ENCODE peak calls at places on chromosomes 1 and 21, in five cellular contexts. One of them, this sample, is unnamed.

GRCh38 chr1:182253319-182253718 is 138.3 kb downstream of the GLUL start:
- DNase-seq in A549: no peak
- DNase-seq in K562: no peak
- DNase-seq in HepG2: no peak
- DNase-seq in WTC11: no peak
- DNase-seq in this sample: no peak

GRCh38 chr1:29332204-29332603 is 95.9 kb downstream of the PTPRU start:
- DNase-seq in A549: no peak
- DNase-seq in K562: peak
- DNase-seq in HepG2: peak
- DNase-seq in WTC11: peak
- DNase-seq in this sample: no peak

GRCh38 chr1:97457446-97458089 is 463.3 kb downstream of the DPYD start:
- DNase-seq in A549: no peak
- DNase-seq in K562: no peak
- DNase-seq in HepG2: no peak
- DNase-seq in WTC11: no peak
- DNase-seq in this sample: no peak

GRCh38 chr1:182213163-182213562 is 151.7 kb upstream of the ZNF648 start:
- DNase-seq in A549: no peak
- DNase-seq in K562: no peak
- DNase-seq in HepG2: no peak
- DNase-seq in WTC11: no peak
- DNase-seq in this sample: no peak

GRCh38 chr1:86137458-86137857 is 19.1 kb downstream of the COL24A1 start:
- DNase-seq in A549: no peak
- DNase-seq in K562: no peak
- DNase-seq in HepG2: no peak
- DNase-seq in WTC11: no peak
- DNase-seq in this sample: no peak

GRCh38 chr1:156214024-156214748 is 1.4 kb downstream of the PMF1 start:
- DNase-seq in A549: no peak
- DNase-seq in K562: peak
- DNase-seq in HepG2: peak
- DNase-seq in WTC11: no peak
- DNase-seq in this sample: no peak

GRCh38 chr1:30903343-30904034 is 5.1 kb downstream of the SDC3 start:
- DNase-seq in A549: no peak
- DNase-seq in K562: peak
- DNase-seq in HepG2: no peak
- DNase-seq in WTC11: no peak
- DNase-seq in this sample: no peak

GRCh38 chr1:219041141-219041540 is 132.5 kb upstream of the LYPLAL1 start:
- DNase-seq in A549: no peak
- DNase-seq in K562: no peak
- DNase-seq in HepG2: no peak
- DNase-seq in WTC11: no peak
- DNase-seq in this sample: no peak

GRCh38 chr1:11800756-11801433 is 4.9 kb downstream of the MTHFR start:
- DNase-seq in A549: no peak
- DNase-seq in K562: peak
- DNase-seq in HepG2: no peak
- DNase-seq in WTC11: no peak
- DNase-seq in this sample: no peak

GRCh38 chr1:21929951-21930615 is 7.0 kb downstream of the HSPG2 start:
- DNase-seq in A549: no peak
- DNase-seq in K562: no peak
- DNase-seq in HepG2: no peak
- DNase-seq in WTC11: no peak
- DNase-seq in this sample: no peak

GRCh38 chr1:102107441-102107840 is 110.7 kb upstream of the OLFM3 start:
- DNase-seq in A549: no peak
- DNase-seq in K562: no peak
- DNase-seq in HepG2: no peak
- DNase-seq in WTC11: no peak
- DNase-seq in this sample: no peak

GRCh38 chr21:35136586-35137254 is 87.6 kb upstream of the RUNX1 start:
- DNase-seq in A549: peak
- DNase-seq in K562: peak
- DNase-seq in HepG2: peak
- DNase-seq in WTC11: no peak
- DNase-seq in this sample: no peak

GRCh38 chr1:165841582-165842362 is 14.4 kb downstream of the UCK2 start:
- DNase-seq in A549: no peak
- DNase-seq in K562: no peak
- DNase-seq in HepG2: peak
- DNase-seq in WTC11: no peak
- DNase-seq in this sample: no peak

GRCh38 chr1:30745834-30746208 is 11.8 kb downstream of the LAPTM5 start:
- DNase-seq in A549: no peak
- DNase-seq in K562: no peak
- DNase-seq in HepG2: no peak
- DNase-seq in WTC11: no peak
- DNase-seq in this sample: no peak

GRCh38 chr1:198416276-198416675 is 124.2 kb downstream of the ATP6V1G3 start:
- DNase-seq in A549: no peak
- DNase-seq in K562: no peak
- DNase-seq in HepG2: no peak
- DNase-seq in WTC11: no peak
- DNase-seq in this sample: no peak

GRCh38 chr1:198102454-198102791 is 54.4 kb upstream of the NEK7 start:
- DNase-seq in A549: no peak
- DNase-seq in K562: no peak
- DNase-seq in HepG2: no peak
- DNase-seq in WTC11: no peak
- DNase-seq in this sample: no peak

GRCh38 chr1:84691139-84691783 is 1.0 kb upstream of the SSX2IP start:
- DNase-seq in A549: no peak
- DNase-seq in K562: no peak
- DNase-seq in HepG2: no peak
- DNase-seq in WTC11: no peak
- DNase-seq in this sample: no peak

GRCh38 chr1:21084111-21084510 is 92.6 kb downstream of the EIF4G3 start:
- DNase-seq in A549: no peak
- DNase-seq in K562: no peak
- DNase-seq in HepG2: no peak
- DNase-seq in WTC11: no peak
- DNase-seq in this sample: no peak

GRCh38 chr1:233033366-233033765 is 83.0 kb downstream of the NTPCR start:
- DNase-seq in A549: no peak
- DNase-seq in K562: no peak
- DNase-seq in HepG2: no peak
- DNase-seq in WTC11: no peak
- DNase-seq in this sample: no peak

GRCh38 chr1:101059945-101060542 is 34.5 kb upstream of the DPH5 start:
- DNase-seq in A549: no peak
- DNase-seq in K562: no peak
- DNase-seq in HepG2: no peak
- DNase-seq in WTC11: no peak
- DNase-seq in this sample: no peak

GRCh38 chr1:117895482-117896114 is 33.8 kb downstream of the GDAP2 start:
- DNase-seq in A549: peak
- DNase-seq in K562: peak
- DNase-seq in HepG2: peak
- DNase-seq in WTC11: peak
- DNase-seq in this sample: peak

GRCh38 chr21:36635991-36636390 is 62.9 kb upstream of the SIM2 start:
- DNase-seq in A549: no peak
- DNase-seq in K562: no peak
- DNase-seq in HepG2: no peak
- DNase-seq in WTC11: no peak
- DNase-seq in this sample: no peak

GRCh38 chr21:24895885-24896734 is 711.2 kb downstream of the MRPL39 start:
- DNase-seq in A549: no peak
- DNase-seq in K562: no peak
- DNase-seq in HepG2: no peak
- DNase-seq in WTC11: peak
- DNase-seq in this sample: peak

GRCh38 chr1:56065729-56066128 is 513.6 kb downstream of the PLPP3 start:
- DNase-seq in A549: no peak
- DNase-seq in K562: no peak
- DNase-seq in HepG2: no peak
- DNase-seq in WTC11: no peak
- DNase-seq in this sample: no peak

GRCh38 chr1:71667224-71667623 is 586.4 kb upstream of the ZRANB2 start:
- DNase-seq in A549: no peak
- DNase-seq in K562: no peak
- DNase-seq in HepG2: no peak
- DNase-seq in WTC11: no peak
- DNase-seq in this sample: no peak

GRCh38 chr1:56572334-56573050 is 6.9 kb downstream of the PLPP3 start:
- DNase-seq in A549: no peak
- DNase-seq in K562: no peak
- DNase-seq in HepG2: no peak
- DNase-seq in WTC11: no peak
- DNase-seq in this sample: no peak

GRCh38 chr1:34400690-34401089 is 224.0 kb downstream of the C1orf94 start:
- DNase-seq in A549: no peak
- DNase-seq in K562: no peak
- DNase-seq in HepG2: no peak
- DNase-seq in WTC11: no peak
- DNase-seq in this sample: no peak

GRCh38 chr1:56095924-56096655 is 483.3 kb downstream of the PLPP3 start:
- DNase-seq in A549: no peak
- DNase-seq in K562: no peak
- DNase-seq in HepG2: no peak
- DNase-seq in WTC11: no peak
- DNase-seq in this sample: no peak

GRCh38 chr1:62144238-62144831 is 50.3 kb upstream of the L1TD1 start:
- DNase-seq in A549: peak
- DNase-seq in K562: peak
- DNase-seq in HepG2: peak
- DNase-seq in WTC11: peak
- DNase-seq in this sample: no peak

GRCh38 chr1:174938306-174939000 is 61.3 kb upstream of the CACYBP start:
- DNase-seq in A549: no peak
- DNase-seq in K562: no peak
- DNase-seq in HepG2: no peak
- DNase-seq in WTC11: no peak
- DNase-seq in this sample: no peak

GRCh38 chr1:226635456-226635941 is 86.9 kb downstream of the STUM start:
- DNase-seq in A549: no peak
- DNase-seq in K562: no peak
- DNase-seq in HepG2: no peak
- DNase-seq in WTC11: no peak
- DNase-seq in this sample: no peak

GRCh38 chr21:21436012-21436545 is 437.9 kb downstream of the NCAM2 start:
- DNase-seq in A549: no peak
- DNase-seq in K562: no peak
- DNase-seq in HepG2: no peak
- DNase-seq in WTC11: no peak
- DNase-seq in this sample: no peak

GRCh38 chr1:212442408-212442807 is 9.7 kb downstream of the NENF start:
- DNase-seq in A549: no peak
- DNase-seq in K562: no peak
- DNase-seq in HepG2: no peak
- DNase-seq in WTC11: no peak
- DNase-seq in this sample: no peak
- TF ChIP-seq ESRRA in A549: no peak
- TF ChIP-seq ESRRA in K562: no peak
- TF ChIP-seq ESRRA in HepG2: no peak
- TF ChIP-seq ESRRA in WTC11: no peak
- TF ChIP-seq ESRRA in this sample: no peak

DNA sequence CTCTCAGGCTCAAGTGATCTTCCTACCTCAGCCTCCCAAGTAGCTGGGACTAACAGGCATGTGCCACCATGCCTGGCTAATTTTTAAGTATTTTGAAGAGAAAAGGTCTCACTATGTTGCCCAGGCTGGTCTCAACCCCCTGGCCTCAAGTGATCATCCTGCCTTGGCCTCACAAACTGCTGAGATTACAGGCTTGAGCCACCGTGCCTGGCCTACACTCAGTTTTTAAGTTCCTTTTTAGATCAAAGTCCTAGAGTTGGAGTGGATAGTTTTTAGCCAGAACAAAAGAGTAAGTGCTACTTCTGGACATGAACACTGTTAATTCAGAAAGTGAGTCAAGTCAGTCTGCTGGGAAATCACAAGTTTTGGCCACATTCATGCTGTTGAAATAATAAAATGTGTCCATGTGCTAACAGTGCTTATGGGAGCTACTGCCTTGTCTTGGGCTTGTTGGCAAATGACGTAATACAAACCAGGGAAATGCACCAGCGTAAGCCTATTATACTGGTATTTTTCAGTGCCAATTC is 84.2 kb downstream of the NDUFS5 start:
- DNase-seq in A549: no peak
- DNase-seq in K562: no peak
- DNase-seq in HepG2: no peak
- DNase-seq in WTC11: no peak
- DNase-seq in this sample: no peak
- TF ChIP-seq ESRRA in A549: no peak
- TF ChIP-seq ESRRA in K562: no peak
- TF ChIP-seq ESRRA in HepG2: no peak
- TF ChIP-seq ESRRA in WTC11: no peak
- TF ChIP-seq ESRRA in this sample: no peak

DNA sequence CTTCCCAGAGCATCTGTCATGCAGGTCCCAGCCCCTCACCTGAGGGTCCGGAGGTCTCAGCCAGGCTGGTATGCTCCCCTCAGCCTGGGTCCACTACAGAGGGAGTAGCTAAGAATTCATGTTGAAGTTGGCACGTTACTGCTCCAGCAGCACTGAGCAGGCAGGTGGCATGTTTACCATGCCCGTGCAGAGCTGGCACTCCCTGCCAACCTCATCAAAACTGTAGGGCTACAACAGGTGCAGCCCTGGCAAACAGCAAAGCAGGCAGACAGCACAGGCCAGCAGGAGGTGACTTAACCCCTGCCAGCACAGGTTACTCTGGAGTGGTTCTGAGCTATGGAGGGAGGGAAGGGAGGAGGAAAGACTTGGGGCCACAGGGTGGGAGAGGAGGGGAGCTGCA is 46.4 kb downstream of the NUAK2 start:
- DNase-seq in A549: no peak
- DNase-seq in K562: no peak
- DNase-seq in HepG2: no peak
- DNase-seq in WTC11: no peak
- DNase-seq in this sample: no peak
- TF ChIP-seq ESRRA in A549: no peak
- TF ChIP-seq ESRRA in K562: no peak
- TF ChIP-seq ESRRA in HepG2: no peak
- TF ChIP-seq ESRRA in WTC11: no peak
- TF ChIP-seq ESRRA in this sample: no peak

GRCh38 chr1:15384301-15384901 is 25.3 kb upstream of the EFHD2 start:
- DNase-seq in A549: no peak
- DNase-seq in K562: no peak
- DNase-seq in HepG2: no peak
- DNase-seq in WTC11: peak
- DNase-seq in this sample: peak
- TF ChIP-seq ESRRA in A549: no peak
- TF ChIP-seq ESRRA in K562: no peak
- TF ChIP-seq ESRRA in HepG2: no peak
- TF ChIP-seq ESRRA in WTC11: no peak
- TF ChIP-seq ESRRA in this sample: no peak

GRCh38 chr1:24117722-24118409 is 5.9 kb upstream of the MYOM3 start:
- DNase-seq in A549: peak
- DNase-seq in K562: no peak
- DNase-seq in HepG2: peak
- DNase-seq in WTC11: no peak
- DNase-seq in this sample: no peak
- TF ChIP-seq ESRRA in A549: no peak
- TF ChIP-seq ESRRA in K562: no peak
- TF ChIP-seq ESRRA in HepG2: no peak
- TF ChIP-seq ESRRA in WTC11: no peak
- TF ChIP-seq ESRRA in this sample: no peak

This sample was measured in GM12878.